ENCODE peak calls at places on chromosomes 7 and 10, in eight cellular contexts. S is Right ventricle myocardium superior; R is left lung; C is central memory CD8-positive, alpha-beta T cell; B is body of pancreas; P is activated CD8-positive, alpha-beta memory T cell treated with anti-CD3 and anti-CD28 coated beads, Interleukin-2, amount 10 ng/mL, durations not matched to agents 7 days and 5 days; Q is left cardiac atrium; F is RWPE2. O is an unnamed sample.

GRCh38 chr7:33775790-33776189 is 129.5 kb upstream of the BMPER start:
- ATAC-seq in P (no peak), C (no peak), S (peak), F (no peak), B (no peak), R (no peak), Q (no peak), O (no peak)

GRCh38 chr10:24674892-24675632 is 48.6 kb downstream of the ARHGAP21 start:
- ATAC-seq in R (no peak), F (no peak), P (peak), C (no peak), B (no peak), Q (no peak), S (no peak), O (no peak)

GRCh38 chr7:35716038-35716803 is 21.3 kb upstream of the HERPUD2 start:
- ATAC-seq in C (no peak), P (no peak), R (peak), F (peak), B (peak), S (peak), Q (peak), O (peak)

GRCh38 chr10:70893227-70894006 is 5.1 kb upstream of the PCBD1 start:
- ATAC-seq in P (no peak), Q (no peak), S (no peak), F (no peak), R (no peak), C (no peak), B (no peak), O (no peak)

GRCh38 chr10:10293431-10293830 is 724.2 kb upstream of the CELF2 start:
- ATAC-seq in F (no peak), B (no peak), R (peak), P (no peak), S (peak), C (no peak), Q (no peak), O (no peak)

GRCh38 chr7:146076344-146076743 is 40.3 kb upstream of the CNTNAP2 start:
- ATAC-seq in B (no peak), P (no peak), R (no peak), Q (no peak), C (no peak), S (no peak), F (no peak), O (no peak)

GRCh38 chr10:119737039-119737663 is 11.3 kb downstream of the INPP5F start:
- ATAC-seq in S (no peak), F (no peak), Q (no peak), B (no peak), P (no peak), R (no peak), C (no peak), O (peak)

GRCh38 chr10:119005377-119006043 is 24.0 kb upstream of the NANOS1 start:
- ATAC-seq in R (no peak), F (peak), S (no peak), Q (no peak), C (no peak), B (no peak), P (no peak), O (no peak)

GRCh38 chr10:32253821-32254220 is 93.1 kb downstream of the EPC1 start:
- ATAC-seq in R (no peak), S (no peak), P (no peak), C (no peak), B (no peak), Q (no peak), F (peak), O (peak)

GRCh38 chr10:131981429-131982184 is at the start of gene BNIP3:
- ATAC-seq in P (peak), C (peak), R (peak), B (peak), S (peak), F (peak), Q (peak), O (peak)